ENCODE peak calls at places on chromosomes 6 and 20, in eight cellular contexts. T is CD8-positive, alpha-beta memory T cell; M is progenitor cell of endocrine pancreas; E is NCI-H2227 treated with DMSO at 0.1 percent for 48 hours; Y is PC-3; A is DMS53; P is activated naive CD4-positive, alpha-beta T cell; L is occipital lobe. B is an unnamed sample.
A peak's percentile ranks its signal among the peaks of the same experiment; 100 is the strongest.

GRCh38 chr6:139480356-139480833 is 105.9 kb upstream of the CITED2 start:
- DNase-seq in T (no peak), M (no peak), E (no peak), Y (no peak), A (no peak), P (no peak), L (no peak), B (no peak)

GRCh38 chr6:6962086-6962485 is 145.7 kb upstream of the RREB1 start:
- DNase-seq in T (no peak), M (no peak), E (no peak), Y (no peak), A (no peak), P (no peak), L (no peak), B (no peak)

GRCh38 chr20:33541074-33541473 is 51.2 kb downstream of the CBFA2T2 start:
- DNase-seq in T (no peak), M (no peak), E (no peak), Y (no peak), A (no peak), P (no peak), L (no peak), B (no peak)

GRCh38 chr20:25315418-25316210 is 67.7 kb downstream of the PYGB start:
- DNase-seq in T (no peak), M (no peak), E (no peak), Y (peak; percentile 65), A (no peak), P (no peak), L (no peak), B (peak; percentile 82)

GRCh38 chr6:72864799-72865198 is 242.9 kb downstream of the KCNQ5 start:
- DNase-seq in T (no peak), M (no peak), E (no peak), Y (no peak), A (peak; percentile 81), P (no peak), L (no peak), B (no peak)

GRCh38 chr6:158485411-158485810 is 74.5 kb upstream of the TMEM181 start:
- DNase-seq in T (no peak), M (no peak), E (no peak), Y (no peak), A (no peak), P (no peak), L (no peak), B (no peak)

GRCh38 chr20:57656821-57657536 is 36.8 kb upstream of the ZBP1 start:
- DNase-seq in T (no peak), M (no peak), E (no peak), Y (no peak), A (no peak), P (no peak), L (no peak), B (no peak)

GRCh38 chr20:62598761-62599194 is 43.5 kb upstream of the SLCO4A1 start:
- DNase-seq in T (no peak), M (no peak), E (no peak), Y (peak; percentile 83), A (no peak), P (no peak), L (no peak), B (no peak)

GRCh38 chr20:2515203-2515602 is 6.5 kb upstream of the ZNF343 start:
- DNase-seq in T (no peak), M (no peak), E (no peak), Y (no peak), A (no peak), P (no peak), L (no peak), B (no peak)

GRCh38 chr6:21523652-21524051 is 69.9 kb upstream of the SOX4 start:
- DNase-seq in T (no peak), M (no peak), E (no peak), Y (no peak), A (no peak), P (no peak), L (peak; percentile 5), B (no peak)

GRCh38 chr6:114284281-114284680 is 58.5 kb downstream of the HS3ST5 start:
- DNase-seq in T (no peak), M (no peak), E (no peak), Y (peak; percentile 59), A (no peak), P (no peak), L (no peak), B (no peak)

GRCh38 chr6:19812512-19813119 is 24.6 kb upstream of the ID4 start:
- DNase-seq in T (no peak), M (no peak), E (peak; percentile 11), Y (peak; percentile 60), A (peak; percentile 81), P (no peak), L (no peak), B (peak; percentile 65)

GRCh38 chr6:27601668-27602254 is 128.9 kb upstream of the ZNF184 start:
- DNase-seq in T (no peak), M (no peak), E (no peak), Y (no peak), A (no peak), P (no peak), L (no peak), B (no peak)

GRCh38 chr6:21731411-21732031 is 138.0 kb downstream of the SOX4 start:
- DNase-seq in T (no peak), M (no peak), E (no peak), Y (peak; percentile 77), A (peak; percentile 14), P (no peak), L (no peak), B (peak; percentile 91)

GRCh38 chr6:29887330-29887818 is 55.0 kb upstream of the HLA-A start:
- DNase-seq in T (peak; percentile 49), M (no peak), E (no peak), Y (peak; percentile 12), A (peak; percentile 67), P (no peak), L (no peak), B (peak; percentile 44)

GRCh38 chr6:46042355-46042999 is 26.8 kb upstream of the CLIC5 start:
- DNase-seq in T (no peak), M (no peak), E (peak; percentile 27), Y (peak; percentile 59), A (peak; percentile 84), P (no peak), L (no peak), B (peak; percentile 60)

GRCh38 chr6:132190097-132190814 is 211.0 kb downstream of the MOXD1 start:
- DNase-seq in T (no peak), M (no peak), E (no peak), Y (peak; percentile 35), A (no peak), P (no peak), L (no peak), B (peak; percentile 10)

GRCh38 chr20:35952480-35953410 is 1.6 kb downstream of the SCAND1 start:
- DNase-seq in T (no peak), M (no peak), E (no peak), Y (peak; percentile 43), A (peak; percentile 45), P (no peak), L (no peak), B (peak; percentile 48)

GRCh38 chr6:83590413-83590812 is 78.1 kb downstream of the PRSS35 start:
- DNase-seq in T (no peak), M (no peak), E (no peak), Y (no peak), A (no peak), P (no peak), L (no peak), B (no peak)

GRCh38 chr20:39333211-39333610 is 371.1 kb downstream of the DHX35 start:
- DNase-seq in T (no peak), M (no peak), E (no peak), Y (no peak), A (no peak), P (no peak), L (no peak), B (no peak)

GRCh38 chr6:72946766-72947165 is 278.5 kb downstream of the KHDC1L start:
- DNase-seq in T (no peak), M (no peak), E (no peak), Y (no peak), A (no peak), P (no peak), L (no peak), B (no peak)

GRCh38 chr20:38121741-38122140 is 43.3 kb downstream of the TGM2 start:
- DNase-seq in T (no peak), M (no peak), E (no peak), Y (no peak), A (no peak), P (no peak), L (no peak), B (no peak)

GRCh38 chr20:45995213-45996097 is 13.3 kb upstream of the MMP9 start:
- DNase-seq in T (no peak), M (no peak), E (no peak), Y (peak; percentile 96), A (no peak), P (no peak), L (no peak), B (no peak)

GRCh38 chr20:16922834-16923233 is 174.7 kb downstream of the OTOR start:
- DNase-seq in T (no peak), M (no peak), E (no peak), Y (peak; percentile 79), A (peak; percentile 72), P (no peak), L (no peak), B (peak; percentile 76)

GRCh38 chr6:87697581-87698552 is 4.2 kb downstream of the AKIRIN2 start:
- DNase-seq in T (no peak), M (no peak), E (peak; percentile 43), Y (no peak), A (no peak), P (no peak), L (no peak), B (no peak)

GRCh38 chr20:35306931-35307517 is 14.8 kb upstream of the FAM83C start:
- DNase-seq in T (no peak), M (peak; percentile 41), E (peak; percentile 44), Y (peak; percentile 68), A (peak; percentile 89), P (no peak), L (peak; percentile 54), B (peak; percentile 82)

GRCh38 chr6:21270501-21271290 is 322.9 kb upstream of the SOX4 start:
- DNase-seq in T (no peak), M (no peak), E (no peak), Y (no peak), A (no peak), P (no peak), L (no peak), B (no peak)

GRCh38 chr6:34179106-34179720 is 33.3 kb upstream of the GRM4 start:
- DNase-seq in T (no peak), M (no peak), E (no peak), Y (no peak), A (no peak), P (no peak), L (no peak), B (no peak)

GRCh38 chr20:23397961-23398360 is 23.3 kb downstream of the NAPB start:
- DNase-seq in T (no peak), M (no peak), E (no peak), Y (no peak), A (no peak), P (no peak), L (no peak), B (peak; percentile 71)

GRCh38 chr6:106223300-106223930 is 102.1 kb downstream of the ATG5 start:
- DNase-seq in T (peak; percentile 58), M (peak; percentile 17), E (peak; percentile 39), Y (peak; percentile 81), A (peak; percentile 76), P (no peak), L (peak; percentile 3), B (peak; percentile 67)

GRCh38 chr6:170276369-170277057 is 14.4 kb downstream of the DLL1 start:
- DNase-seq in T (no peak), M (no peak), E (no peak), Y (no peak), A (no peak), P (no peak), L (no peak), B (no peak)